ENCODE peak calls at places on chromosomes 16 and 17, in seven cellular contexts. O, A, F, N, E, D and U are unnamed samples.

GRCh38 chr17:80196652-80197051 is 23.5 kb downstream of the SGSH start:
- ATAC-seq in O (no peak), A (no peak), F (no peak), N (no peak), E (no peak), D (no peak), U (no peak)

GRCh38 chr16:21033707-21034106 is 116.9 kb downstream of the DNAH3 start:
- ATAC-seq in O (no peak), A (no peak), F (peak; percentile 97), N (no peak), E (no peak), D (no peak), U (no peak)

GRCh38 chr16:76370344-76370743 is 93.1 kb downstream of the CNTNAP4 start:
- ATAC-seq in O (no peak), A (peak; percentile 52), F (no peak), N (no peak), E (no peak), D (no peak), U (no peak)

GRCh38 chr16:58114827-58115825 is 14.1 kb downstream of the CFAP20 start:
- ATAC-seq in O (no peak), A (no peak), F (peak; percentile 73), N (no peak), E (peak; percentile 65), D (no peak), U (no peak)

GRCh38 chr16:69087161-69087581 is 18.3 kb upstream of the HAS3 start:
- ATAC-seq in O (peak; percentile 42), A (no peak), F (no peak), N (no peak), E (no peak), D (peak; percentile 70), U (no peak)

GRCh38 chr16:66134875-66135274 is 231.6 kb upstream of the CDH5 start:
- ATAC-seq in O (no peak), A (no peak), F (peak; percentile 8), N (peak; percentile 25), E (peak; percentile 11), D (no peak), U (no peak)

GRCh38 chr17:27263386-27263785 is 30.5 kb upstream of the WSB1 start:
- ATAC-seq in O (no peak), A (no peak), F (peak; percentile 20), N (no peak), E (no peak), D (no peak), U (no peak)

GRCh38 chr17:20278805-20279204 is 188.5 kb downstream of the LGALS9B start:
- ATAC-seq in O (no peak), A (no peak), F (no peak), N (no peak), E (no peak), D (no peak), U (no peak)

GRCh38 chr16:67092227-67092626 is 17.5 kb upstream of the PHAF1 start:
- ATAC-seq in O (no peak), A (no peak), F (no peak), N (no peak), E (no peak), D (no peak), U (no peak)

GRCh38 chr16:67286441-67287235 is 7.3 kb downstream of the PLEKHG4 start:
- ATAC-seq in O (no peak), A (no peak), F (no peak), N (no peak), E (no peak), D (no peak), U (no peak)

GRCh38 chr16:67800252-67801046 is 5.9 kb downstream of the RANBP10 start:
- ATAC-seq in O (no peak), A (no peak), F (peak; percentile 96), N (no peak), E (no peak), D (peak; percentile 42), U (peak; percentile 31)

GRCh38 chr16:78836802-78837489 is 737.5 kb downstream of the WWOX start:
- ATAC-seq in O (no peak), A (no peak), F (no peak), N (no peak), E (no peak), D (no peak), U (no peak)

GRCh38 chr16:79310734-79311133 is 289.8 kb downstream of the MAF start:
- ATAC-seq in O (no peak), A (peak; percentile 56), F (no peak), N (no peak), E (no peak), D (no peak), U (no peak)

GRCh38 chr17:77957215-77957868 is 1.2 kb upstream of the TNRC6C start:
- ATAC-seq in O (no peak), A (no peak), F (no peak), N (no peak), E (no peak), D (no peak), U (no peak)

GRCh38 chr17:72219136-72219823 is 98.5 kb downstream of the SOX9 start:
- ATAC-seq in O (no peak), A (peak; percentile 77), F (no peak), N (no peak), E (peak; percentile 16), D (no peak), U (no peak)

GRCh38 chr17:4045477-4045876 is 81.2 kb upstream of the ATP2A3 start:
- ATAC-seq in O (no peak), A (no peak), F (no peak), N (no peak), E (no peak), D (no peak), U (no peak)

GRCh38 chr16:68455631-68456030 is 7.3 kb upstream of the SMPD3 start:
- ATAC-seq in O (no peak), A (no peak), F (no peak), N (no peak), E (no peak), D (no peak), U (no peak)

GRCh38 chr17:15973834-15974233 is 25.7 kb downstream of the ZSWIM7 start:
- ATAC-seq in O (no peak), A (no peak), F (no peak), N (no peak), E (no peak), D (no peak), U (no peak)

GRCh38 chr16:86294535-86294934 is 215.8 kb upstream of the FOXF1 start:
- ATAC-seq in O (no peak), A (no peak), F (no peak), N (no peak), E (peak; percentile 17), D (peak; percentile 7), U (peak; percentile 46)

GRCh38 chr17:66406701-66407644 is 104.6 kb downstream of the PRKCA start:
- ATAC-seq in O (no peak), A (peak; percentile 64), F (no peak), N (no peak), E (no peak), D (no peak), U (no peak)

GRCh38 chr16:11251525-11252481 is 4.2 kb downstream of the SOCS1 start:
- ATAC-seq in O (no peak), A (no peak), F (no peak), N (no peak), E (no peak), D (no peak), U (no peak)

GRCh38 chr17:17183744-17184143 is 22.4 kb downstream of the PLD6 start:
- ATAC-seq in O (no peak), A (no peak), F (peak; percentile 72), N (no peak), E (no peak), D (peak; percentile 55), U (no peak)

DNA sequence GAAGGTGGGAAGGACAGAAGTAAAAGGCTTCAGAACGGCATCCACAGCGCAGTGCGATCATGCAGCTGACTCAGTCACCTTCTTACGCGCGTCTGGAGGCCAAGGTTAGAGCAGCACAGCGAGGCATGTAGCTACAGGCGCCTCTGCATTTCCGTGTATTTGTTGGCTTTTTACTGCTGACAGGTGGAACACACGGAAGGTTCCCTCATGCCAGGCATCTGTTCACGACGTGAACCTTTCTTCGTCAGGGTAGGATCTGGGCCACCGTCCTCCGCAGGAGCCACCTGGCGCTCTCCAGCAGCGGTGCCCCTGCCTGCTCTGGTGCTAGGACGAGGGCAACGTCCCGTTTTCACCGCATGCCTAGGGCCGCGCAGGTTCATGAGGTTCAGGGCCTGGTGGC is 15.3 kb downstream of the TMEM204 start:
- ATAC-seq in O (no peak), A (no peak), F (no peak), N (no peak), E (no peak), D (no peak), U (no peak)
- H3K4me1 ChIP-seq in O (peaks cover 38% of the 10 kb centered on the region), A (no peaks in the 10 kb centered on the region), F (peaks cover 53% of the 10 kb centered on the region), N (peaks cover 2% of the 10 kb centered on the region), E (no peaks in the 10 kb centered on the region), D (peaks cover 61% of the 10 kb centered on the region), U (peaks cover 98% of the 10 kb centered on the region)

GRCh38 chr17:67452681-67453554 is 75.8 kb downstream of the PITPNC1 start:
- ATAC-seq in O (no peak), A (no peak), F (peak; percentile 16), N (no peak), E (no peak), D (no peak), U (no peak)
- H3K4me1 ChIP-seq in O (peaks cover 6% of the 10 kb centered on the region), A (peaks cover 9% of the 10 kb centered on the region), F (no peaks in the 10 kb centered on the region), N (no peaks in the 10 kb centered on the region), E (no peaks in the 10 kb centered on the region), D (no peaks in the 10 kb centered on the region), U (no peaks in the 10 kb centered on the region)

GRCh38 chr17:40098846-40099626 is 1.4 kb downstream of the NR1D1 start:
- ATAC-seq in O (peak; percentile 86), A (peak; percentile 69), F (peak; percentile 83), N (peak; percentile 90), E (peak; percentile 81), D (peak; percentile 86), U (peak; percentile 83)
- H3K4me1 ChIP-seq in O (peaks cover 38% of the 10 kb centered on the region), A (peaks cover 39% of the 10 kb centered on the region), F (peaks cover 56% of the 10 kb centered on the region), N (no peaks in the 10 kb centered on the region), E (peaks cover 12% of the 10 kb centered on the region), D (peaks cover 66% of the 10 kb centered on the region), U (peaks cover 81% of the 10 kb centered on the region)

GRCh38 chr17:50728881-50729765 is 9.7 kb downstream of the LUC7L3 start:
- ATAC-seq in O (no peak), A (no peak), F (peak; percentile 14), N (no peak), E (peak; percentile 38), D (no peak), U (no peak)

GRCh38 chr17:50722746-50723145 is 3.3 kb downstream of the LUC7L3 start:
- ATAC-seq in O (no peak), A (no peak), F (no peak), N (no peak), E (no peak), D (no peak), U (no peak)

GRCh38 chr17:50731575-50732460 is 12.4 kb downstream of the LUC7L3 start:
- ATAC-seq in O (no peak), A (no peak), F (no peak), N (peak; percentile 15), E (no peak), D (no peak), U (no peak)

GRCh38 chr17:50725769-50726655 is 6.6 kb downstream of the LUC7L3 start:
- ATAC-seq in O (no peak), A (no peak), F (no peak), N (no peak), E (peak; percentile 49), D (no peak), U (no peak)

DNA sequence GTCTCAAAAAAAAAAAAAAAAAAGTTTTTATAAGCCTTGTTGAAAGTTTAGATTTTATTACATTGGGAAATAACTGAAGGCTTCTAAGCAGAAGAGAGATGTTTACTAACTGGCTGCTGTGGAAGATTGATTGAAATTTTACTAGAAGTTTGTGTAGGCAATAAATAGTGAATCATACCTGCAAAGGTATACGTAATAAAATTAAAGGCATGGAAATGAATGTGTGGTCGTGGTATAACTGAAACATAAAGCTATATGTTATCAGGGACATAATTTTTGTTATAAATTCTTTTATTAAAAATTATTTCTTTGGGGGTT is 8.7 kb downstream of the LUC7L3 start:
- ATAC-seq in O (no peak), A (no peak), F (no peak), N (no peak), E (no peak), D (no peak), U (no peak)
- H3K4me1 ChIP-seq in O (peaks cover 12% of the 10 kb centered on the region), A (no peaks in the 10 kb centered on the region), F (peaks cover 40% of the 10 kb centered on the region), N (peaks cover 4% of the 10 kb centered on the region), E (peaks cover 6% of the 10 kb centered on the region), D (peaks cover 70% of the 10 kb centered on the region), U (peaks cover 49% of the 10 kb centered on the region)